ENCODE peak calls at places on chromosomes 3 and 15, in eight cellular contexts. P, D, Y, H, Z, U, S and O are unnamed samples.

GRCh38 chr3:177478170-177478859 is 281.0 kb upstream of the TBL1XR1 start:
- DNase-seq in P (no peak), D (no peak), Y (no peak), H (peak; percentile 30), Z (peak; percentile 45), U (peak; percentile 23), S (no peak), O (peak; percentile 38)

GRCh38 chr3:66592061-66592875 is 91.4 kb upstream of the LRIG1 start:
- DNase-seq in P (no peak), D (no peak), Y (no peak), H (no peak), Z (no peak), U (no peak), S (no peak), O (no peak)

GRCh38 chr15:40815042-40815678 is 7.9 kb upstream of the DNAJC17 start:
- DNase-seq in P (no peak), D (no peak), Y (no peak), H (peak; percentile 89), Z (no peak), U (no peak), S (no peak), O (no peak)

GRCh38 chr3:128322030-128323022 is 144.4 kb downstream of the DNAJB8 start:
- DNase-seq in P (peak; percentile 80), D (peak; percentile 20), Y (peak; percentile 80), H (peak; percentile 71), Z (no peak), U (no peak), S (peak; percentile 51), O (peak; percentile 44)

GRCh38 chr3:139304383-139304782 is 39.4 kb upstream of the MRPS22 start:
- DNase-seq in P (no peak), D (no peak), Y (no peak), H (no peak), Z (no peak), U (no peak), S (no peak), O (no peak)

GRCh38 chr3:42050126-42050525 is 41.0 kb upstream of the TRAK1 start:
- DNase-seq in P (no peak), D (no peak), Y (no peak), H (no peak), Z (peak; percentile 5), U (no peak), S (no peak), O (no peak)

GRCh38 chr3:46979958-46980497 is 562 bp downstream of the NBEAL2 start:
- DNase-seq in P (peak; percentile 70), D (no peak), Y (peak; percentile 92), H (peak; percentile 41), Z (peak; percentile 53), U (no peak), S (peak; percentile 39), O (no peak)

GRCh38 chr15:73936181-73936580 is 9.9 kb downstream of the LOXL1 start:
- DNase-seq in P (peak; percentile 27), D (no peak), Y (peak; percentile 55), H (no peak), Z (no peak), U (no peak), S (no peak), O (no peak)

GRCh38 chr15:67009576-67010569 is 55.5 kb upstream of the SMAD3 start:
- DNase-seq in P (no peak), D (no peak), Y (no peak), H (no peak), Z (no peak), U (peak; percentile 33), S (no peak), O (no peak)

GRCh38 chr3:70803317-70803716 is 490.9 kb upstream of the MDFIC2 start:
- DNase-seq in P (no peak), D (no peak), Y (no peak), H (no peak), Z (no peak), U (no peak), S (no peak), O (no peak)

GRCh38 chr3:13116426-13116825 is 43.2 kb upstream of the IQSEC1 start:
- DNase-seq in P (no peak), D (no peak), Y (no peak), H (no peak), Z (no peak), U (no peak), S (no peak), O (no peak)

GRCh38 chr3:127979473-127979872 is 64.4 kb downstream of the KBTBD12 start:
- DNase-seq in P (no peak), D (no peak), Y (no peak), H (no peak), Z (no peak), U (no peak), S (no peak), O (no peak)

GRCh38 chr3:184314363-184314699 is at the start of gene EIF4G1:
- DNase-seq in P (peak; percentile 98), D (peak; percentile 94), Y (peak; percentile 98), H (peak; percentile 97), Z (peak; percentile 95), U (peak; percentile 82), S (peak; percentile 96), O (peak; percentile 94)

GRCh38 chr3:180989291-180990163 is at the start of gene DNAJC19:
- DNase-seq in P (peak; percentile 91), D (peak; percentile 88), Y (peak; percentile 96), H (peak; percentile 96), Z (peak; percentile 94), U (peak; percentile 96), S (peak; percentile 95), O (peak; percentile 97)
- TF ChIP-seq POLR2A in P (no peak), D (peak; percentile 93), Y (peak; percentile 31), H (peak; percentile 7), Z (peak; percentile 76), U (peak; percentile 89), S (peak; percentile 85), O (peak; percentile 83)

DNA sequence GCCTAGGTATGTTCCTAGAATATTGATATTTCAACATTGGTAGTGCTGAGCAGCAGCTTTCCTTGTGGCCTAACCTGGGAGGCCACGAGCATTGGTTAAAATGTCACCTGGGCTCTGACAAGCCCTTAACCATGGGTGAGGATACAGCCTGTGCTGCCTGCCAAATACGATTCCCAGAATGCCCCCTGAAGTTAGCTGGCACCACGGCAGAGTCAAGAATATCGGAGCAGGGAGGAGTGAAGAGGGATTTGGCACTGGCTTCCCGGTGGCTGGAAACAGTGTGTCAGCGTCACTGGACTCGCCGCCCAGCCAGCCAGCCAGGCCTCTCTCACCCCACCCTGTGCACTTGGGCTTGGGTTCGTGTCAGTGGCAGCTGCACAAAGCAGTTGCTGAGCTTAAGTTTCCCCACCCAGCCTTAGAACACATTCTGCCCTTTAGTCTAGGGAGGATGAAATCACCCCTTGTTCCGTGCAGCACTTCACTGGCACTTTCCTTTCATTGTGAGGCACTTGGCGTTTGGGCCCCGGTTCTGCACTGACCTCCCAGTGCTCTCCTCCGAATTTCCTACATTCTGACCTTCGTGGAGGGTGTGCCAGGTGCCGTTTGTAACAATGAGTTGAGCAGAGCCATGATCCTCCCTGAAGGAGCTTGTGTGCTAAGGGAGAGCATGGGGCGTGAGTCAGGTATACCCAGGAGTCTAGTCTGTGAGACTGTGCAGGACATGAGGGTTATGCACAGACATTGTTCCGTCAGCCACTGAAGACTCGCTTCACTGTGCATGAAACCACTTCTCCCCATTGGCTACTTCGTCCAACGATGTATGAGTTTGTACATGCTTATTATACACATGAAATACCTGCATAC is 152.8 kb upstream of the BHLHE40 start:
- DNase-seq in P (peak; percentile 86), D (no peak), Y (no peak), H (peak; percentile 82), Z (peak; percentile 56), U (no peak), S (peak; percentile 81), O (peak; percentile 90)
- H3K27ac ChIP-seq in P (peak overlapping the region; percentile 79), D (peak overlapping the region; percentile 16), Y (peak overlapping the region; percentile 50), H (peak overlapping the region; percentile 49), Z (peak overlapping the region; percentile 51), U (no peak overlapping the region), S (peak overlapping the region; percentile 88), O (peak overlapping the region; percentile 89)

GRCh38 chr15:22236469-22236868 is 156.1 kb downstream of the OR4M2 start:
- DNase-seq in P (peak; percentile 31), D (no peak), Y (peak; percentile 36), H (no peak), Z (no peak), U (no peak), S (no peak), O (no peak)
- H3K9me3 ChIP-seq in P (no peaks in the 10 kb centered on the region), D (no peaks in the 10 kb centered on the region), Y (no peaks in the 10 kb centered on the region), H (no peaks in the 10 kb centered on the region), Z (no peaks in the 10 kb centered on the region), U (no peaks in the 10 kb centered on the region), S (no peaks in the 10 kb centered on the region), O (no peaks in the 10 kb centered on the region)

DNA sequence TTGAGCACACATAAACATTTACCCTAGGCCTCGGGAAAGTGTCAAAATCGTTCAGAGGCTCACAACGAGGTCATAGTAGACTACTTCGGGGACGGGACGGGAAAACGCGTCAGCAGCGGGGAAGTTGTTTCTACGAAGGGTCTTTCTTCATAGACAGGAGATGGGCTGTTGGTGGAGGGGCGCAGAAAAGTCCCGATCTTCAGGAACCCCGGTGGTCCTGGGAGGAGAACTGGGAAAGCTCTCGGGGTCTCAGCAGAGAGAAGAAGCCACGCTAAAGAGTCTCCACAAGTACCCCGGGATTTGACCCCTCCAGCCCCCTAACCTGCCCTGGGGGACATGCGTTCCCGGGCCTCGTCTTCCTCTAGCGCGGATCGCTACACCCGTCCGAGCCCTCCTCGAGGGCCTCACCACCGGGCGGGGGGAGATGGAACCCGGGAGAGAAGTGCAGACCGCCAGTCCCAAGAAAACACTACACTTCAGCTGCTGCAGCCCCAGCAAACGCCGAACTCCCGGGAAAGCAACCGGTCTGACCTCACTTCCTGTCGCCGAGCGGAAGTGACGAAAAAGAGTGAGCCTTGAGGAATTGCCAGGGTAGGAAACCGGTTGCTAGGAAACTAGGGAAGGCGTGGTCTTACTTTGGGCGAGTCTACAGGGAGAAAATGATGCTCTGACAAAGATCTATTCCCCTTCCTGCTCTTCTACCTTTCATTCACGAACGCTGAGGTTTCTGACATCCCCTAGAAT is at the start of gene PIK3R4:
- DNase-seq in P (peak; percentile 92), D (peak; percentile 80), Y (peak; percentile 94), H (peak; percentile 99), Z (peak; percentile 96), U (peak; percentile 98), S (peak; percentile 96), O (peak; percentile 90)
- TF ChIP-seq POLR2A in P (peak; percentile 45), D (peak; percentile 78), Y (peak; percentile 21), H (no peak), Z (peak; percentile 68), U (peak; percentile 79), S (peak; percentile 74), O (peak; percentile 68)

DNA sequence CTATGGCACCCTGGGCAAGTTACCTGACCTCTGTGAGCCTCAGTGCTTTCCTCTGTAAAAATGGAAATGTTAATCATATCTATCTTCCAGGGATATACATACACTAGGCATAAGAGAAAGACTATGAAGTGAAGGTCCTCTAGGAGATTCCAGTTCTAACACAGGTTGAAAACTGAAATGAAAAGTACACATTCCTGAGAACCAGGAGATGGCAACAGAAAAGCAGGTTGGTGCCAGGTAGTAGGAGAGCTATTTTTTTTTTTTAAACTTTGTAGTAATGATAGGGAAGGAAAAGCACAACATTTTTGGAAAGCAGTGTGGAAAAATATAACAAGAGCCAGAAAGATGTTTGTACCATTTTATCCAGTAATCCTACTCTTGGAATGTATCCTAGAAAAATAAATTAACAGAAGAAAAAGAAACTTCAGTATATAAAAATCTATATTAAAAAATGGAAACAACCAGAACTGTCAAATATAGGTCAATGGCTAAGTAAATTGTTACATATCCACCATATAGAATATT is 189.9 kb downstream of the DTWD1 start:
- DNase-seq in P (no peak), D (no peak), Y (no peak), H (no peak), Z (no peak), U (no peak), S (no peak), O (no peak)
- H3K27ac ChIP-seq in P (no peak overlapping the region), D (no peak overlapping the region), Y (no peak overlapping the region), H (no peak overlapping the region), Z (peak overlapping the region; percentile 74), U (no peak overlapping the region), S (no peak overlapping the region), O (no peak overlapping the region)